ENCODE peak calls at places on chromosomes 7 and 10, in six cellular contexts. One of them, this sample, is unnamed.

GRCh38 chr10:77530011-77530410 is 107.6 kb downstream of the KCNMA1 start:
- DNase-seq in Right ventricle myocardium superior: no peak
- DNase-seq in GM12865: no peak
- DNase-seq in chondrocyte: no peak
- DNase-seq in HuH-7: no peak
- DNase-seq in RWPE1: no peak
- DNase-seq in this sample: no peak

GRCh38 chr7:47518827-47519226 is 63.1 kb downstream of the TNS3 start:
- DNase-seq in Right ventricle myocardium superior: no peak
- DNase-seq in GM12865: no peak
- DNase-seq in chondrocyte: peak
- DNase-seq in HuH-7: peak
- DNase-seq in RWPE1: no peak
- DNase-seq in this sample: no peak

GRCh38 chr10:122267849-122268737 is 3.0 kb upstream of the BTBD16 start:
- DNase-seq in Right ventricle myocardium superior: peak
- DNase-seq in GM12865: peak
- DNase-seq in chondrocyte: no peak
- DNase-seq in HuH-7: peak
- DNase-seq in RWPE1: peak
- DNase-seq in this sample: no peak

GRCh38 chr7:28607179-28607578 is 194.9 kb downstream of the CREB5 start:
- DNase-seq in Right ventricle myocardium superior: no peak
- DNase-seq in GM12865: no peak
- DNase-seq in chondrocyte: no peak
- DNase-seq in HuH-7: no peak
- DNase-seq in RWPE1: no peak
- DNase-seq in this sample: no peak

GRCh38 chr7:120097020-120097419 is 176.0 kb upstream of the KCND2 start:
- DNase-seq in Right ventricle myocardium superior: no peak
- DNase-seq in GM12865: no peak
- DNase-seq in chondrocyte: no peak
- DNase-seq in HuH-7: no peak
- DNase-seq in RWPE1: no peak
- DNase-seq in this sample: no peak

GRCh38 chr7:1274876-1275684 is 42.4 kb downstream of the UNCX start:
- DNase-seq in Right ventricle myocardium superior: peak
- DNase-seq in GM12865: no peak
- DNase-seq in chondrocyte: peak
- DNase-seq in HuH-7: no peak
- DNase-seq in RWPE1: no peak
- DNase-seq in this sample: no peak

GRCh38 chr10:30637881-30638467 is 8.4 kb upstream of the LYZL2 start:
- DNase-seq in Right ventricle myocardium superior: no peak
- DNase-seq in GM12865: no peak
- DNase-seq in chondrocyte: no peak
- DNase-seq in HuH-7: peak
- DNase-seq in RWPE1: peak
- DNase-seq in this sample: no peak

GRCh38 chr7:144632724-144633123 is 203.1 kb downstream of the TPK1 start:
- DNase-seq in Right ventricle myocardium superior: no peak
- DNase-seq in GM12865: no peak
- DNase-seq in chondrocyte: no peak
- DNase-seq in HuH-7: no peak
- DNase-seq in RWPE1: no peak
- DNase-seq in this sample: no peak

GRCh38 chr7:154987571-154987970 is 15.4 kb downstream of the PAXIP1 start:
- DNase-seq in Right ventricle myocardium superior: no peak
- DNase-seq in GM12865: no peak
- DNase-seq in chondrocyte: no peak
- DNase-seq in HuH-7: no peak
- DNase-seq in RWPE1: no peak
- DNase-seq in this sample: no peak

GRCh38 chr10:83164134-83164533 is 975.2 kb upstream of the GHITM start:
- DNase-seq in Right ventricle myocardium superior: no peak
- DNase-seq in GM12865: no peak
- DNase-seq in chondrocyte: no peak
- DNase-seq in HuH-7: no peak
- DNase-seq in RWPE1: no peak
- DNase-seq in this sample: no peak

GRCh38 chr7:142185069-142185468 is 72.8 kb downstream of the PRSS58 start:
- DNase-seq in Right ventricle myocardium superior: no peak
- DNase-seq in GM12865: no peak
- DNase-seq in chondrocyte: no peak
- DNase-seq in HuH-7: no peak
- DNase-seq in RWPE1: no peak
- DNase-seq in this sample: no peak

GRCh38 chr10:3067045-3067858 is at the start of gene PFKP:
- DNase-seq in Right ventricle myocardium superior: peak
- DNase-seq in GM12865: peak
- DNase-seq in chondrocyte: no peak
- DNase-seq in HuH-7: no peak
- DNase-seq in RWPE1: peak
- DNase-seq in this sample: peak

GRCh38 chr7:100369105-100369504 is 4.2 kb upstream of the PILRA start:
- DNase-seq in Right ventricle myocardium superior: peak
- DNase-seq in GM12865: peak
- DNase-seq in chondrocyte: peak
- DNase-seq in HuH-7: no peak
- DNase-seq in RWPE1: no peak
- DNase-seq in this sample: peak

GRCh38 chr7:30859940-30860623 is 51.6 kb upstream of the AQP1 start:
- DNase-seq in Right ventricle myocardium superior: no peak
- DNase-seq in GM12865: no peak
- DNase-seq in chondrocyte: no peak
- DNase-seq in HuH-7: no peak
- DNase-seq in RWPE1: no peak
- DNase-seq in this sample: no peak

GRCh38 chr10:133336131-133337078 is at the start of gene CALY:
- DNase-seq in Right ventricle myocardium superior: peak
- DNase-seq in GM12865: peak
- DNase-seq in chondrocyte: peak
- DNase-seq in HuH-7: peak
- DNase-seq in RWPE1: peak
- DNase-seq in this sample: no peak

GRCh38 chr10:42926831-42927230 is 144.2 kb downstream of the BMS1 start:
- DNase-seq in Right ventricle myocardium superior: no peak
- DNase-seq in GM12865: no peak
- DNase-seq in chondrocyte: no peak
- DNase-seq in HuH-7: no peak
- DNase-seq in RWPE1: peak
- DNase-seq in this sample: no peak

GRCh38 chr10:69327463-69328345 is 49.4 kb downstream of the HK1 start:
- DNase-seq in Right ventricle myocardium superior: peak
- DNase-seq in GM12865: peak
- DNase-seq in chondrocyte: no peak
- DNase-seq in HuH-7: no peak
- DNase-seq in RWPE1: no peak
- DNase-seq in this sample: peak

GRCh38 chr10:95181731-95182130 is 12.3 kb upstream of the ACSM6 start:
- DNase-seq in Right ventricle myocardium superior: no peak
- DNase-seq in GM12865: no peak
- DNase-seq in chondrocyte: no peak
- DNase-seq in HuH-7: no peak
- DNase-seq in RWPE1: no peak
- DNase-seq in this sample: no peak

GRCh38 chr10:119497243-119497642 is 45.3 kb downstream of the RGS10 start:
- DNase-seq in Right ventricle myocardium superior: no peak
- DNase-seq in GM12865: no peak
- DNase-seq in chondrocyte: no peak
- DNase-seq in HuH-7: no peak
- DNase-seq in RWPE1: no peak
- DNase-seq in this sample: no peak

GRCh38 chr10:28266449-28267224 is 36.2 kb downstream of the MPP7 start:
- DNase-seq in Right ventricle myocardium superior: no peak
- DNase-seq in GM12865: no peak
- DNase-seq in chondrocyte: no peak
- DNase-seq in HuH-7: no peak
- DNase-seq in RWPE1: no peak
- DNase-seq in this sample: no peak

GRCh38 chr10:3265081-3265480 is 92.5 kb upstream of the PITRM1 start:
- DNase-seq in Right ventricle myocardium superior: no peak
- DNase-seq in GM12865: no peak
- DNase-seq in chondrocyte: no peak
- DNase-seq in HuH-7: no peak
- DNase-seq in RWPE1: peak
- DNase-seq in this sample: no peak

GRCh38 chr7:109763611-109764010 is 1193.9 kb downstream of the DNAJB9 start:
- DNase-seq in Right ventricle myocardium superior: no peak
- DNase-seq in GM12865: no peak
- DNase-seq in chondrocyte: no peak
- DNase-seq in HuH-7: no peak
- DNase-seq in RWPE1: no peak
- DNase-seq in this sample: no peak

GRCh38 chr7:2063562-2064360 is 169.0 kb downstream of the MAD1L1 start:
- DNase-seq in Right ventricle myocardium superior: no peak
- DNase-seq in GM12865: no peak
- DNase-seq in chondrocyte: no peak
- DNase-seq in HuH-7: peak
- DNase-seq in RWPE1: peak
- DNase-seq in this sample: peak

GRCh38 chr10:59894114-59894513 is 12.2 kb downstream of the CCDC6 start:
- DNase-seq in Right ventricle myocardium superior: peak
- DNase-seq in GM12865: no peak
- DNase-seq in chondrocyte: no peak
- DNase-seq in HuH-7: no peak
- DNase-seq in RWPE1: peak
- DNase-seq in this sample: no peak

GRCh38 chr10:21317902-21318301 is 207.6 kb downstream of the SKIDA1 start:
- DNase-seq in Right ventricle myocardium superior: no peak
- DNase-seq in GM12865: no peak
- DNase-seq in chondrocyte: no peak
- DNase-seq in HuH-7: no peak
- DNase-seq in RWPE1: no peak
- DNase-seq in this sample: no peak

GRCh38 chr10:96271017-96271815 is at the start of gene BLNK:
- DNase-seq in Right ventricle myocardium superior: peak
- DNase-seq in GM12865: peak
- DNase-seq in chondrocyte: no peak
- DNase-seq in HuH-7: no peak
- DNase-seq in RWPE1: peak
- DNase-seq in this sample: no peak

GRCh38 chr10:73225518-73225917 is 21.5 kb downstream of the DNAJC9 start:
- DNase-seq in Right ventricle myocardium superior: no peak
- DNase-seq in GM12865: no peak
- DNase-seq in chondrocyte: no peak
- DNase-seq in HuH-7: no peak
- DNase-seq in RWPE1: no peak
- DNase-seq in this sample: no peak

GRCh38 chr7:128266891-128267839 is 26.1 kb downstream of the LEP start:
- DNase-seq in Right ventricle myocardium superior: peak
- DNase-seq in GM12865: no peak
- DNase-seq in chondrocyte: no peak
- DNase-seq in HuH-7: peak
- DNase-seq in RWPE1: peak
- DNase-seq in this sample: peak

GRCh38 chr10:91776266-91776665 is 22.0 kb upstream of the TNKS2 start:
- DNase-seq in Right ventricle myocardium superior: no peak
- DNase-seq in GM12865: no peak
- DNase-seq in chondrocyte: no peak
- DNase-seq in HuH-7: no peak
- DNase-seq in RWPE1: no peak
- DNase-seq in this sample: no peak

GRCh38 chr7:131501422-131501821 is 55.0 kb downstream of the PODXL start:
- DNase-seq in Right ventricle myocardium superior: no peak
- DNase-seq in GM12865: peak
- DNase-seq in chondrocyte: no peak
- DNase-seq in HuH-7: no peak
- DNase-seq in RWPE1: no peak
- DNase-seq in this sample: no peak

GRCh38 chr7:54841772-54842707 is 83.0 kb upstream of the SEC61G start:
- DNase-seq in Right ventricle myocardium superior: peak
- DNase-seq in GM12865: peak
- DNase-seq in chondrocyte: no peak
- DNase-seq in HuH-7: peak
- DNase-seq in RWPE1: no peak
- DNase-seq in this sample: no peak

GRCh38 chr10:130547368-130547767 is 411.2 kb downstream of the GLRX3 start:
- DNase-seq in Right ventricle myocardium superior: no peak
- DNase-seq in GM12865: no peak
- DNase-seq in chondrocyte: no peak
- DNase-seq in HuH-7: no peak
- DNase-seq in RWPE1: no peak
- DNase-seq in this sample: no peak

GRCh38 chr7:70693300-70693689 is 438.6 kb upstream of the GALNT17 start:
- DNase-seq in Right ventricle myocardium superior: no peak
- DNase-seq in GM12865: no peak
- DNase-seq in chondrocyte: no peak
- DNase-seq in HuH-7: no peak
- DNase-seq in RWPE1: no peak
- DNase-seq in this sample: no peak

GRCh38 chr10:88122145-88122544 is 258.7 kb downstream of the PTEN start:
- DNase-seq in Right ventricle myocardium superior: no peak
- DNase-seq in GM12865: no peak
- DNase-seq in chondrocyte: no peak
- DNase-seq in HuH-7: no peak
- DNase-seq in RWPE1: no peak
- DNase-seq in this sample: no peak

GRCh38 chr10:69802424-69803161 is 887 bp downstream of the COL13A1 start:
- DNase-seq in Right ventricle myocardium superior: peak
- DNase-seq in GM12865: no peak
- DNase-seq in chondrocyte: no peak
- DNase-seq in HuH-7: no peak
- DNase-seq in RWPE1: peak
- DNase-seq in this sample: peak

GRCh38 chr7:94368371-94368791 is 26.3 kb upstream of the COL1A2 start:
- DNase-seq in Right ventricle myocardium superior: no peak
- DNase-seq in GM12865: no peak
- DNase-seq in chondrocyte: no peak
- DNase-seq in HuH-7: no peak
- DNase-seq in RWPE1: no peak
- DNase-seq in this sample: no peak

GRCh38 chr7:101890666-101891065 is 73.2 kb downstream of the CUX1 start:
- DNase-seq in Right ventricle myocardium superior: no peak
- DNase-seq in GM12865: no peak
- DNase-seq in chondrocyte: no peak
- DNase-seq in HuH-7: no peak
- DNase-seq in RWPE1: no peak
- DNase-seq in this sample: no peak

GRCh38 chr7:2521341-2521745 is 1.8 kb downstream of the LFNG start:
- DNase-seq in Right ventricle myocardium superior: no peak
- DNase-seq in GM12865: no peak
- DNase-seq in chondrocyte: no peak
- DNase-seq in HuH-7: no peak
- DNase-seq in RWPE1: no peak
- DNase-seq in this sample: no peak